ENCODE peak calls at places on chromosomes 2 and 18, in seven cellular contexts. S is AG09319, X is activated T-cell treated with anti-CD3 and anti-CD28 coated beads for 1 hour, O is astrocyte of the cerebellum, M is SW480, B is T-helper 17 cell, P is GM10248. J is an unnamed sample.

GRCh38 chr18:35740616-35741015 is 159.1 kb downstream of the GALNT1 start:
- DNase-seq in P (no peak), O (no peak), S (no peak), B (no peak), X (no peak), M (no peak), J (no peak)

GRCh38 chr18:73842795-73843394 is 304.7 kb downstream of the FBXO15 start:
- DNase-seq in X (peak), M (peak), S (no peak), B (peak), O (peak), P (peak), J (peak)

GRCh38 chr2:54454922-54455583 is 1.1 kb upstream of the SPTBN1 start:
- DNase-seq in M (no peak), P (no peak), X (no peak), B (no peak), S (no peak), O (no peak), J (no peak)

GRCh38 chr2:20091305-20091991 is 40.0 kb upstream of the LAPTM4A start:
- DNase-seq in P (no peak), S (peak), B (no peak), O (peak), M (no peak), X (no peak), J (no peak)

GRCh38 chr2:174066871-174067270 is 101.7 kb upstream of the SP3 start:
- DNase-seq in S (no peak), M (no peak), O (no peak), B (no peak), X (no peak), P (no peak), J (no peak)

GRCh38 chr2:210899131-210899530 is 342.7 kb downstream of the CPS1 start:
- DNase-seq in X (no peak), M (no peak), O (no peak), P (no peak), B (no peak), S (no peak), J (no peak)

GRCh38 chr2:240799183-240799740 is 20.8 kb downstream of the KIF1A start:
- DNase-seq in X (no peak), P (no peak), M (no peak), B (peak), S (no peak), O (no peak), J (no peak)

GRCh38 chr18:44915661-44916060 is 235.0 kb downstream of the SETBP1 start:
- DNase-seq in S (no peak), B (no peak), M (no peak), O (no peak), X (no peak), P (no peak), J (no peak)

GRCh38 chr2:239724851-239725550 is 300.1 kb downstream of the NDUFA10 start:
- DNase-seq in P (no peak), S (no peak), M (no peak), B (no peak), X (no peak), O (no peak), J (no peak)

GRCh38 chr18:13726972-13727331 is 479 bp downstream of the RNMT start:
- DNase-seq in S (no peak), X (peak), B (peak), M (peak), P (no peak), O (peak), J (peak)

GRCh38 chr2:74461187-74462053 is 3.2 kb downstream of the WBP1 start:
- DNase-seq in B (no peak), O (no peak), P (no peak), S (no peak), X (no peak), M (no peak), J (no peak)

GRCh38 chr2:28338046-28338753 is 54.5 kb upstream of the FOSL2 start:
- DNase-seq in S (peak), P (no peak), B (no peak), O (peak), M (peak), X (no peak), J (no peak)

GRCh38 chr2:43513216-43513615 is 82.6 kb downstream of the THADA start:
- DNase-seq in S (no peak), O (no peak), M (no peak), X (no peak), P (peak), B (no peak), J (peak)

GRCh38 chr2:232476045-232476444 is 11.6 kb downstream of the ECEL1 start:
- DNase-seq in X (no peak), S (no peak), B (no peak), M (no peak), O (no peak), P (no peak), J (no peak)

GRCh38 chr2:131580187-131580586 is 52.5 kb downstream of the CCDC74A start:
- DNase-seq in B (no peak), P (no peak), X (no peak), O (no peak), S (no peak), M (no peak), J (peak)

GRCh38 chr18:48546411-48546810 is 7.6 kb downstream of the CTIF start:
- DNase-seq in B (no peak), O (no peak), P (no peak), M (no peak), S (no peak), X (no peak), J (no peak)

GRCh38 chr18:37398248-37398920 is 167.2 kb downstream of the CELF4 start:
- DNase-seq in M (no peak), B (no peak), O (no peak), P (no peak), X (no peak), S (no peak), J (no peak)

GRCh38 chr2:71609441-71609840 is 156.1 kb downstream of the DYSF start:
- DNase-seq in O (no peak), X (no peak), S (no peak), M (no peak), P (no peak), B (no peak), J (no peak)

GRCh38 chr2:224347181-224348051 is 54.5 kb downstream of the FAM124B start:
- DNase-seq in S (no peak), P (no peak), M (no peak), B (no peak), X (no peak), O (no peak), J (no peak)

GRCh38 chr2:23484767-23485166 is 99.8 kb downstream of the KLHL29 start:
- DNase-seq in X (no peak), S (no peak), B (no peak), M (no peak), P (no peak), O (no peak), J (no peak)

GRCh38 chr2:96484096-96484495 is 21.1 kb downstream of the NEURL3 start:
- DNase-seq in M (no peak), B (no peak), P (no peak), S (no peak), X (no peak), O (no peak), J (no peak)

J was measured in GM12865.